ENCODE peak calls at places on chromosomes 6 and 20, in four cellular contexts. One of them, this sample, is unnamed.

GRCh38 chr6:42984924-42985475 is 630 bp downstream of the PPP2R5D start:
- DNase-seq in A549: no peak
- DNase-seq in HepG2: no peak
- DNase-seq in K562: peak; percentile 43
- DNase-seq in this sample: no peak

GRCh38 chr6:109321752-109322151 is 60.5 kb downstream of the CD164 start:
- DNase-seq in A549: no peak
- DNase-seq in HepG2: no peak
- DNase-seq in K562: no peak
- DNase-seq in this sample: no peak

GRCh38 chr6:16803294-16804006 is 42.2 kb upstream of the ATXN1 start:
- DNase-seq in A549: no peak
- DNase-seq in HepG2: peak; percentile 56
- DNase-seq in K562: peak; percentile 5
- DNase-seq in this sample: peak; percentile 73

GRCh38 chr6:152598858-152599537 is 38.2 kb downstream of the SYNE1 start:
- DNase-seq in A549: no peak
- DNase-seq in HepG2: no peak
- DNase-seq in K562: no peak
- DNase-seq in this sample: no peak

GRCh38 chr6:136326038-136326561 is 36.5 kb upstream of the BCLAF1 start:
- DNase-seq in A549: no peak
- DNase-seq in HepG2: peak; percentile 18
- DNase-seq in K562: peak; percentile 44
- DNase-seq in this sample: no peak

GRCh38 chr6:68252632-68253031 is 382.4 kb upstream of the ADGRB3 start:
- DNase-seq in A549: no peak
- DNase-seq in HepG2: no peak
- DNase-seq in K562: no peak
- DNase-seq in this sample: no peak

GRCh38 chr6:170295519-170296422 is 4.9 kb upstream of the DLL1 start:
- DNase-seq in A549: no peak
- DNase-seq in HepG2: no peak
- DNase-seq in K562: peak; percentile 38
- DNase-seq in this sample: peak; percentile 91

GRCh38 chr6:169589293-169589692 is 112.5 kb downstream of the WDR27 start:
- DNase-seq in A549: no peak
- DNase-seq in HepG2: no peak
- DNase-seq in K562: no peak
- DNase-seq in this sample: no peak

GRCh38 chr20:8094845-8095244 is 37.2 kb upstream of the PLCB1 start:
- DNase-seq in A549: no peak
- DNase-seq in HepG2: peak; percentile 61
- DNase-seq in K562: no peak
- DNase-seq in this sample: no peak

GRCh38 chr6:30806581-30807183 is 62.3 kb upstream of the IER3 start:
- DNase-seq in A549: no peak
- DNase-seq in HepG2: no peak
- DNase-seq in K562: no peak
- DNase-seq in this sample: no peak

GRCh38 chr6:37757381-37757780 is 59.7 kb upstream of the MDGA1 start:
- DNase-seq in A549: no peak
- DNase-seq in HepG2: no peak
- DNase-seq in K562: no peak
- DNase-seq in this sample: no peak

GRCh38 chr6:32865724-32866443 is 11.9 kb downstream of the PSMB9 start:
- DNase-seq in A549: no peak
- DNase-seq in HepG2: no peak
- DNase-seq in K562: no peak
- DNase-seq in this sample: no peak

GRCh38 chr6:30957716-30958115 is 16.9 kb downstream of the MUCL3 start:
- DNase-seq in A549: no peak
- DNase-seq in HepG2: no peak
- DNase-seq in K562: no peak
- DNase-seq in this sample: no peak

GRCh38 chr6:100466410-100467143 is 1.9 kb upstream of the SIM1 start:
- DNase-seq in A549: no peak
- DNase-seq in HepG2: peak; percentile 2
- DNase-seq in K562: no peak
- DNase-seq in this sample: no peak

GRCh38 chr20:25439328-25439727 is 31.9 kb downstream of the GINS1 start:
- DNase-seq in A549: no peak
- DNase-seq in HepG2: no peak
- DNase-seq in K562: no peak
- DNase-seq in this sample: no peak

GRCh38 chr20:58691773-58692578 is 624 bp upstream of the NPEPL1 start:
- DNase-seq in A549: no peak
- DNase-seq in HepG2: no peak
- DNase-seq in K562: no peak
- DNase-seq in this sample: no peak

GRCh38 chr20:57128051-57128757 is 138.2 kb downstream of the BMP7 start:
- DNase-seq in A549: no peak
- DNase-seq in HepG2: no peak
- DNase-seq in K562: no peak
- DNase-seq in this sample: no peak

GRCh38 chr6:152136449-152136825 is 329.0 kb downstream of the ESR1 start:
- DNase-seq in A549: peak; percentile 14
- DNase-seq in HepG2: no peak
- DNase-seq in K562: no peak
- DNase-seq in this sample: no peak

GRCh38 chr20:9928955-9929354 is 90.1 kb upstream of the PAK5 start:
- DNase-seq in A549: no peak
- DNase-seq in HepG2: no peak
- DNase-seq in K562: no peak
- DNase-seq in this sample: no peak

GRCh38 chr6:72649032-72649984 is 27.4 kb downstream of the KCNQ5 start:
- DNase-seq in A549: no peak
- DNase-seq in HepG2: no peak
- DNase-seq in K562: no peak
- DNase-seq in this sample: no peak

GRCh38 chr20:11266571-11266970 is 592.8 kb upstream of the JAG1 start:
- DNase-seq in A549: no peak
- DNase-seq in HepG2: no peak
- DNase-seq in K562: no peak
- DNase-seq in this sample: no peak

GRCh38 chr20:10644458-10645204 is 29.2 kb downstream of the JAG1 start:
- DNase-seq in A549: no peak
- DNase-seq in HepG2: no peak
- DNase-seq in K562: no peak
- DNase-seq in this sample: no peak

GRCh38 chr6:49898904-49899566 is 32.7 kb upstream of the CRISP1 start:
- DNase-seq in A549: no peak
- DNase-seq in HepG2: no peak
- DNase-seq in K562: no peak
- DNase-seq in this sample: no peak

GRCh38 chr6:74091133-74091793 is 395.3 kb downstream of the CD109 start:
- DNase-seq in A549: peak; percentile 4
- DNase-seq in HepG2: peak; percentile 45
- DNase-seq in K562: peak; percentile 26
- DNase-seq in this sample: no peak

DNA sequence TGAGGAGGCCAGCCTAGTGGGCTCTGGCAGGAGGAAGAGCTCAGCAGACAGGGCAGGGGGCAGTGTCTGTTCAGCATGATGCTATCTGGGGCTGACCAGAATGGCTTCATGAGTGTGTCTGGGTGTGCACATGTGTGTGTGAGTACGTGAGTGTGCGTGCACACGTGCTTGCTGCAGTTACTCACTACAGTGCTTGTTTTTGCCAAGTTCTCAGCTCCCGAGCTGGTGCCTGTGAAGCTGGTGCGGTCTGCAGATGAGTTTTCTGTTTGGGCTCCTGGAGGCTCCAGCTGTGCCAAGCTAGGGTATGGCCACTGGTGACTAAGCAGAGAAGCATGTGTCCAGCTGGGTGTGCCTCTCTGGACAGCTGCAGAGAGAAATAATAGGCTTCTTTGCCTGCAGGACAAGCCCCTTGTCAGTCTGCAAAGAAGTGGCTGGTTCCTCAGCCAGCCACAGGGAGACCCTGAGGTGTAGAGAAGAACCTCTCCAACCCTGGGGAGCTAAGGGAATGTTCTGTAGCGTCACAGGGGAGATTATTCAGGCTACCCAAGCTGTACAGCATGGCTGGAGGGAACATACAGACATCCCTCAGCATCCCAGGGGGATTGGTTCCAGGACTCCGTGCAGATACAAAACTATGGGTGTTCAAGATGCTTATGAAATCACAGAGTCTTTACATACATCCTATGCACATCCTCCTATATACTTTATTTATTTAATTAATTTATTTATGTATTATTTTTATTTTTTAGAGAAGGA is 40.2 kb upstream of the FAM50B start:
- DNase-seq in A549: peak; percentile 85
- DNase-seq in HepG2: peak; percentile 50
- DNase-seq in K562: no peak
- DNase-seq in this sample: no peak
- TF ChIP-seq CTCF in A549: no peak
- TF ChIP-seq CTCF in HepG2: peak; percentile 56
- TF ChIP-seq CTCF in K562: no peak
- TF ChIP-seq CTCF in this sample: no peak

DNA sequence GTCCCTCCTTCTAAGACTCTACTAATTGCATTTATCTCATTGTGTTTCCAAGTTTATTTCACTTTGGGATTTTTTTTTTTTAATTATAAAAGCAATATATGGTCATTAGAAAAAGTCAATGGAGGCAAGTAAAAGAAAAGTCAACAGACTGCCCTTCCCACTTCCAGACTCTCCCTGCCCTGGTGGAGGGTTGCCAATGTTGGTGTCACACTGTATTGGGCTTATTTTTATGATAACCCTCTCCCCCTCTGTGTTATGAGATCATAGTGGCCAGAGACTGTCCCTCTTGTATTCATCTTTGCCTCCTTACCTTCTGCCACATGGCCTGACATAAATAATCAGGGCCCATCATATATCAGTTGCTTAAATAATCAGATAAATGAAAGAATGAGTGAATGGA is 63.4 kb downstream of the LRRC1 start:
- DNase-seq in A549: no peak
- DNase-seq in HepG2: no peak
- DNase-seq in K562: no peak
- DNase-seq in this sample: no peak
- TF ChIP-seq HMGXB4 in A549: no peak
- TF ChIP-seq HMGXB4 in HepG2: no peak
- TF ChIP-seq HMGXB4 in K562: no peak
- TF ChIP-seq HMGXB4 in this sample: no peak

GRCh38 chr6:126632271-126632670 is 292.4 kb downstream of the CENPW start:
- DNase-seq in A549: no peak
- DNase-seq in HepG2: no peak
- DNase-seq in K562: no peak
- DNase-seq in this sample: no peak

GRCh38 chr6:126633362-126633761 is 293.4 kb downstream of the CENPW start:
- DNase-seq in A549: no peak
- DNase-seq in HepG2: no peak
- DNase-seq in K562: no peak
- DNase-seq in this sample: no peak

GRCh38 chr6:126625019-126625418 is 285.1 kb downstream of the CENPW start:
- DNase-seq in A549: no peak
- DNase-seq in HepG2: no peak
- DNase-seq in K562: no peak
- DNase-seq in this sample: peak; percentile 21

GRCh38 chr6:126631343-126631742 is 291.4 kb downstream of the CENPW start:
- DNase-seq in A549: no peak
- DNase-seq in HepG2: no peak
- DNase-seq in K562: no peak
- DNase-seq in this sample: no peak

GRCh38 chr6:126628125-126628524 is 288.2 kb downstream of the CENPW start:
- DNase-seq in A549: no peak
- DNase-seq in HepG2: no peak
- DNase-seq in K562: no peak
- DNase-seq in this sample: no peak
- TF ChIP-seq CTCF in A549: no peak
- TF ChIP-seq CTCF in HepG2: peak; percentile 33
- TF ChIP-seq CTCF in K562: no peak
- TF ChIP-seq CTCF in this sample: peak; percentile 15

GRCh38 chr6:34436803-34437643 is 11.2 kb upstream of the RPS10 start:
- DNase-seq in A549: no peak
- DNase-seq in HepG2: no peak
- DNase-seq in K562: no peak
- DNase-seq in this sample: no peak
- TF ChIP-seq HMGXB4 in A549: no peak
- TF ChIP-seq HMGXB4 in HepG2: no peak
- TF ChIP-seq HMGXB4 in K562: no peak
- TF ChIP-seq HMGXB4 in this sample: no peak

GRCh38 chr20:50115041-50115512 is 2.1 kb upstream of the UBE2V1 start:
- DNase-seq in A549: no peak
- DNase-seq in HepG2: no peak
- DNase-seq in K562: no peak
- DNase-seq in this sample: no peak

GRCh38 chr20:50111120-50111828 is 1.7 kb downstream of the UBE2V1 start:
- DNase-seq in A549: no peak
- DNase-seq in HepG2: no peak
- DNase-seq in K562: peak; percentile 71
- DNase-seq in this sample: no peak

GRCh38 chr20:50111829-50112495 is 988 bp downstream of the UBE2V1 start:
- DNase-seq in A549: no peak
- DNase-seq in HepG2: no peak
- DNase-seq in K562: no peak
- DNase-seq in this sample: no peak

GRCh38 chr20:50113420-50114224 is 672 bp upstream of the UBE2V1 start:
- DNase-seq in A549: no peak
- DNase-seq in HepG2: no peak
- DNase-seq in K562: no peak
- DNase-seq in this sample: no peak

DNA sequence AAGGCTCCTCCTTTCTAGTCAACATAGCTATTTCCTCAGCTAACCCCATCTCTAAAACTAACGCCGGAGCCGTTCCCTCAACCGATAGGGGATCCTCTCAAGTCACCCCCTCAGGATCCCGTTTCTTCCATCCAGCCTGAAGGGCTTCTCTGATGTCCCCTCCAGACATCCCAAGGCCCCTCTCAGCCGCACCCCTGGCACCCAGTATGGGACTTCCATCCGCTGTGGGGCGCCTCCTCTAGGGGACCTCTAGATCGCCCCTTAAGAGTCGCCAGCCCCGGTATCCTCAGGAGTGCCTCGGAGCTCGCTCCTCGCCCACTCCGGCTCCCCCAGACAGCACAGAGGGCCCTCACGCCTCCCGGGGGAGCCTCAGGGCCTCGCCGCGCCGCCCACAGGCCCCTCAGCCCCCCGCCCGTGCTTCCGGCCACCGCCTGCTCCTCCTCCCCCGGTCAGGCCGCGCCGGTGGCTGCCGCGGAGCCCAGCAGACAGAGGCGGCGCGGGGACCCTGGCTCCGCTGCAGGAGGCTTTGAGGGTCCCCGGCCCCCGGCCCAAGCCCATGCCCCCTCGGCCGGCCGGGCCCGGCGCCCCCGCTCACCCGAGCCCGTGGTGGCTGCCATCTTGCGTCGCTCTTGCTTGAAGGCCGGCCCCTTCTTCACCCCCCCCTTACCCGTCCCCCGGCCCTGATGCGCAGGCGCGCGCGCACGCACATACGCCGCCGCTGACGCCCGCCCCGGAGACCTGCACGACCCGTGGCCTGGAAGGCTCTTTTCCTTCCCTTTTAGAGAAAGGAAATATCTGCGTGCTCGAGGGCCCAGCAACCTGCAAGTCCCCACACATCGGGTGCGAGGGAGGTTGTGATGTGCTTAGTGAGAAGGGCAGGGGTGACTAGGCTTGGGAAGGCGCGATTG is at the start of gene UBE2V1:
- DNase-seq in A549: peak; percentile 90
- DNase-seq in HepG2: peak; percentile 84
- DNase-seq in K562: peak; percentile 93
- DNase-seq in this sample: peak; percentile 81
- TF ChIP-seq CTCF in A549: peak; percentile 36
- TF ChIP-seq CTCF in HepG2: peak; percentile 55
- TF ChIP-seq CTCF in K562: peak; percentile 43
- TF ChIP-seq CTCF in this sample: no peak

This sample was measured in WTC11.